ENCODE peak calls at places on chromosome 7, in ten cellular contexts. G, T, H, R, O, V, F, B, U and W are unnamed samples.

GRCh38 chr7:25854608-25855497 is 297.1 kb upstream of the NFE2L3 start:
- DNase-seq in R (peak; percentile 70), F (peak; percentile 98), G (no peak), O (no peak), H (no peak), T (peak; percentile 100), B (peak; percentile 41), U (no peak), V (no peak), W (no peak)

GRCh38 chr7:106855540-106856132 is 9.4 kb upstream of the PIK3CG start:
- DNase-seq in F (no peak), R (peak; percentile 23), G (no peak), O (no peak), U (no peak), B (no peak), H (no peak), V (no peak), T (no peak), W (no peak)

GRCh38 chr7:2510909-2511768 is 8.4 kb upstream of the LFNG start:
- DNase-seq in T (no peak), B (no peak), O (no peak), V (no peak), U (peak; percentile 56), H (no peak), G (no peak), F (no peak), R (peak; percentile 48), W (no peak)

GRCh38 chr7:37495574-37496184 is 47.0 kb upstream of the ELMO1 start:
- DNase-seq in B (peak; percentile 48), G (no peak), R (peak; percentile 37), H (no peak), O (no peak), T (peak; percentile 13), F (peak; percentile 33), V (no peak), U (no peak), W (no peak)

GRCh38 chr7:98867271-98867701 is 2.5 kb downstream of the TMEM130 start:
- DNase-seq in G (no peak), V (no peak), O (no peak), R (no peak), H (peak; percentile 20), B (peak; percentile 9), F (no peak), U (no peak), T (peak; percentile 36), W (no peak)

GRCh38 chr7:38748056-38748610 is 117.0 kb upstream of the AMPH start:
- DNase-seq in T (peak; percentile 36), H (no peak), O (no peak), F (peak; percentile 38), U (no peak), G (no peak), B (peak; percentile 62), R (no peak), V (no peak), W (no peak)

GRCh38 chr7:82413237-82413636 is 30.3 kb downstream of the CACNA2D1 start:
- DNase-seq in F (no peak), G (no peak), O (no peak), B (peak; percentile 72), R (no peak), U (no peak), H (no peak), T (no peak), V (no peak), W (no peak)

GRCh38 chr7:130721486-130722277 is 12.3 kb downstream of the KLF14 start:
- DNase-seq in T (peak; percentile 69), V (peak; percentile 9), O (no peak), H (peak; percentile 54), R (peak; percentile 40), B (peak; percentile 78), F (peak; percentile 71), U (no peak), G (no peak), W (peak; percentile 12)

GRCh38 chr7:80841566-80842478 is 77.0 kb downstream of the SEMA3C start:
- DNase-seq in U (no peak), G (no peak), V (no peak), O (no peak), B (peak; percentile 43), F (no peak), H (no peak), T (no peak), R (no peak), W (no peak)

GRCh38 chr7:120060283-120060682 is 212.7 kb upstream of the KCND2 start:
- DNase-seq in U (no peak), B (peak; percentile 72), H (no peak), G (no peak), R (no peak), F (no peak), T (peak; percentile 59), O (no peak), V (no peak), W (no peak)

GRCh38 chr7:6546852-6547251 is 4.4 kb downstream of the GRID2IP start:
- DNase-seq in F (peak; percentile 33), T (no peak), B (no peak), H (no peak), G (no peak), R (no peak), U (no peak), O (no peak), V (no peak), W (no peak)

GRCh38 chr7:5692112-5692844 is 89.2 kb downstream of the RNF216 start:
- DNase-seq in G (peak; percentile 88), T (peak; percentile 98), U (no peak), V (peak; percentile 26), H (peak; percentile 34), R (peak; percentile 66), B (peak; percentile 100), O (peak; percentile 94), F (peak; percentile 86), W (peak; percentile 21)

GRCh38 chr7:98079891-98080653 is 26.6 kb upstream of the LMTK2 start:
- DNase-seq in O (no peak), V (no peak), U (no peak), G (no peak), T (no peak), H (no peak), F (no peak), R (no peak), B (no peak), W (peak; percentile 38)